ENCODE peak calls at places on chromosomes 2 and 18, in ten cellular contexts. Y is aorta; E is GM06990; M is right atrium auricular region; K is left ventricle myocardium inferior; N is CD4-positive, CD25-positive, alpha-beta regulatory T cell; X is astrocyte of the cerebellum; G is CD8-positive, alpha-beta memory T cell; A is body of pancreas; R is Karpas-422. L is an unnamed sample.
A peak's percentile ranks its signal among the peaks of the same experiment; 100 is the strongest.

GRCh38 chr2:176535480-176536113 is 266.4 kb downstream of the MTX2 start:
- DNase-seq in Y (no peak), N (no peak), G (no peak), M (no peak), X (no peak), K (no peak), E (no peak), R (no peak), A (no peak), L (no peak)

GRCh38 chr2:133576714-133577113 is 8.5 kb upstream of the NCKAP5 start:
- DNase-seq in G (no peak), K (no peak), R (no peak), Y (no peak), A (no peak), E (no peak), X (no peak), N (no peak), M (no peak), L (no peak)

GRCh38 chr18:80189197-80189865 is 58.0 kb downstream of the PARD6G start:
- DNase-seq in M (no peak), E (no peak), X (no peak), K (no peak), R (no peak), Y (no peak), A (no peak), G (no peak), N (no peak), L (no peak)

GRCh38 chr2:118801154-118801553 is 46.3 kb downstream of the EN1 start:
- DNase-seq in R (no peak), A (no peak), X (no peak), G (no peak), M (no peak), E (no peak), N (no peak), K (no peak), Y (no peak), L (no peak)

GRCh38 chr18:13614701-13615288 is 111.6 kb downstream of the FAM210A start:
- DNase-seq in A (no peak), G (peak; percentile 25), X (no peak), E (peak; percentile 68), R (peak; percentile 84), M (peak; percentile 61), K (no peak), N (peak; percentile 83), Y (no peak), L (no peak)

GRCh38 chr2:168317282-168317681 is 69.9 kb upstream of the STK39 start:
- DNase-seq in Y (no peak), N (no peak), G (no peak), M (no peak), K (no peak), X (no peak), R (no peak), E (no peak), A (no peak), L (no peak)

GRCh38 chr18:27778441-27778840 is 398.5 kb downstream of the CDH2 start:
- DNase-seq in G (no peak), N (no peak), E (no peak), A (no peak), M (no peak), K (no peak), R (no peak), Y (no peak), X (peak; percentile 8), L (peak; percentile 46)

GRCh38 chr2:81981616-81982015 is 1677.1 kb upstream of the LRRTM1 start:
- DNase-seq in K (no peak), X (no peak), A (no peak), M (no peak), G (no peak), Y (no peak), E (no peak), N (no peak), R (no peak), L (no peak)

GRCh38 chr2:71486881-71487640 is 33.7 kb downstream of the DYSF start:
- DNase-seq in M (no peak), N (no peak), A (no peak), K (no peak), Y (no peak), E (no peak), R (no peak), G (no peak), X (no peak), L (no peak)

GRCh38 chr18:49476664-49477411 is 10.2 kb downstream of the C18orf32 start:
- DNase-seq in A (no peak), K (no peak), G (no peak), N (no peak), M (no peak), Y (peak; percentile 66), E (no peak), X (peak; percentile 63), R (no peak), L (peak; percentile 72)

GRCh38 chr2:70043252-70043875 is 43.9 kb upstream of the PCBP1 start:
- DNase-seq in E (no peak), A (no peak), R (no peak), Y (peak; percentile 73), M (no peak), K (no peak), G (peak; percentile 39), X (no peak), N (peak; percentile 90), L (no peak)

GRCh38 chr18:5895886-5896740 is 791 bp upstream of the TMEM200C start:
- DNase-seq in R (no peak), A (peak; percentile 20), K (peak; percentile 18), E (peak; percentile 18), G (no peak), Y (peak; percentile 44), M (no peak), X (peak; percentile 16), N (no peak), L (peak; percentile 32)

DNA sequence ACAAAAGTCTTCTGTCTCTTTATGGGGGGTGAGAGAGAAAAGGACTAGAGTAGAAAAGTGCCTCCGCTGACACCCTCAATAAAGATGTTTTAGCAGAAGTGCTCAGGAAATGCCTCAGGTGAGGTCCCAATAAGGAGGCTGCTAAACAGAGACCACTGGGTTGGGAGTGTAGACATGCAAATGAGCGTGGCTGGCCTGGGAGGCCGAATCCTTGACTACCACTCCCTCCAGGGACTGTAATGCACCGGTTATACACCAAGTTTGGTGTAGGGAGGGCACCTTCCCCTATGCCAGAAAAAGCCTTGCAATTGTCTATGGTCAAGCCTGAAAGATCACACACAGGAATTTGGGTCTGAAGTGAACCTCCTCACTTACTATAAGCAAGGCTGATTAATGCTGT is 1.8 kb downstream of the TMX3 start:
- DNase-seq in G (no peak), A (no peak), K (no peak), N (no peak), E (no peak), M (no peak), R (peak; percentile 59), Y (no peak), X (no peak), L (no peak)
- H3K4me3 ChIP-seq in G (no peak overlapping the region), A (no peak overlapping the region), K (peak overlapping the region; percentile 99), N (peak overlapping the region; percentile 97), E (peak overlapping the region; percentile 21), M (no peak overlapping the region), R (peak overlapping the region; percentile 87), Y (no peak overlapping the region), X (no peak overlapping the region), L (peak overlapping the region; percentile 99)

GRCh38 chr2:43136862-43137261 is 89.5 kb downstream of the ZFP36L2 start:
- DNase-seq in G (peak; percentile 92), R (no peak), N (peak; percentile 96), K (no peak), X (no peak), A (no peak), M (no peak), Y (no peak), E (no peak), L (no peak)
- H3K4me3 ChIP-seq in G (peak overlapping the region; percentile 31), R (no peak overlapping the region), N (peak overlapping the region; percentile 57), K (no peak overlapping the region), X (no peak overlapping the region), A (no peak overlapping the region), M (no peak overlapping the region), Y (no peak overlapping the region), E (no peak overlapping the region), L (no peak overlapping the region)

DNA sequence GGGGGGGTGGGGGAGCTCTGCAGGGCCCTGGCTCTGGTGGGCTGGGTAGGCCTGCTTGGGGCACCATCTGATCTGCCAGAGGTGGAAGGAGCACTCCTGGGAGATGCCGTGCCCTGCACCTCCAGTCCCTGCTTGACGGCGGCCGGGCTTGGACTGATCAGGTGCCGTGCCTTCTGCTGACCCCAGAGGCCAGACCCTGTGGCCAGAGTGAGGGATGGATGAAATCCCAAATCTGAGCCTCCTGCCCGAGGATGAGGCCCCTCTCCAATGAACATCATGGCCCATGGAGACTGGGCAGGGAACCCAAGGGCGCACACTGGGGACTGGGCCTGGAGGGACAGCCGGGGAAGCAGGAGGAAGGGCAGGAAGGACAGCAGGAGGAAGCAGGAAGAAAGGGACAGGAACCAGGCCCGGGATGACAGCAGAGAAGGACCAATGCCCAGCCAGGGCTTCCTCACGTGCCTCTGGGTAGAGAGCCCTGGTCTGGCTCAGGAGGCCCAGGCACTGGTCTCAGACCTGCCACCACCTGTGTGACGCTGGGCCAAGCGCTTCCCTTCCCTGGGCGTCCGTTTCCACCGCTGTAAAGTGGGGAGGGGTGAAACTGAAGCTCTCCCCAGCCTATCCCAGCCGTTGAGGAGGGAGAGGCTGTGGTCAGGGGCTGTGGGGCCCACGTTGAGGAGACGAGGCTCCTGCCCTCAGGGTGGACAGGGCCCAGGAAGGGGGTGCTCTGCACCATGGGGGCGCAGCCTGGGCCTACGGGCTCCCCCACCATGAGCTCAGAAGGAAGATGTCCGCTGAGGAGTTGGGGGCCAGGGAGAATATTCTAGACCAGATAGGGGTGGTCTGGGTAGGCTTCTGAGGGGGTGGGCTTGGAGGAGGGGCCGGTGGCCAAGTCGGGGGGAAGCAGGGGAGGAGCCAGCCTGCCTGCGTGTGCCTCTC is 1.0 kb upstream of the GPR35 start:
- DNase-seq in K (peak; percentile 13), N (no peak), R (no peak), A (peak; percentile 12), X (no peak), G (no peak), M (no peak), Y (peak; percentile 42), E (no peak), L (no peak)
- H3K4me3 ChIP-seq in K (no peak overlapping the region), N (no peak overlapping the region), R (no peak overlapping the region), A (no peak overlapping the region), X (no peak overlapping the region), G (no peak overlapping the region), M (no peak overlapping the region), Y (no peak overlapping the region), E (no peak overlapping the region), L (no peak overlapping the region)

DNA sequence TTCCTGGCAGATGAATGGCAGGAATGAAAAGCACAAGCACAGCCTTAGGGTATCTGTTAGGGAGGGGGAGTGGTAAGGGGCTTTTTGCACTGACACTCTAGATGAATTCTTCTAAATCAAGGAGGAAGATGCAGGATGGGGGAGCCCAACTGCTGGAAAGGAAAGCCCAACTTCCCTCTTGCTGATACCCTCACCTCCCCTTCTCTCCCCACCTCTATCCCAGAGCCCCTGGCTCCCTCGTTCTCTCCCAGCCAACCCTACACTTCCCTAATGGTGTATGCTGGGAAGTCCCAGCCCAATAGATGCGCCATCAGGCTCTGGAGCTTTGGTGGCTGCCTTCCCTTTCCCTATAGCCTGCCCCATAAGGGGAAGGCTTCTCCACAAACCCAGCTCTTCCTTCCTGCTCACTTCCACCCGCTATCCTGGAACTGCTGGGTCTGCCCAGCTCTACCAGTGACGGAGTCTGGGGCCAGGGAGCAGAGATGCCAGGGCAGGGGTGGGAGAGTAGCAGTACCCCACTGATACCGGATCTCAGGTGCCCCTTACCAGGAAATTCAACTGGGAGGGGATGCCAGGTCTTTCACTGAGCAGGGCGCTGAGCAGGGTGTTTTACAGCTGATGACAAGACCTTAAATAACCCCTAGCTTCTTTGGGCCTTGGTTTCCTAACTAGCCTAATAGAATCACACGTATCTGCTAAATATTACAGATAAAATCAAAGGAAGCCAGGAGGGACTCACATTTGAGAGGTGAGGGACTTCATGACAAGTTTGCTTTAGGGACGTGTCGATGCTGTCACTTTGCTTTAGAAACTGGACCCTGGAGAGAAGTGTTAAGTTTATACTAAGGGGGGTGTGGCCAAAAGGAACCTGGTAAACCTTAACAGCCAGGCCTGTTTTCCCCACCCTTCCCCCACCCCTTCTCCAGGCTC is 82.6 kb downstream of the DNMT3A start:
- DNase-seq in E (no peak), A (no peak), N (no peak), Y (no peak), G (no peak), R (no peak), K (no peak), M (no peak), X (no peak), L (no peak)
- H3K4me3 ChIP-seq in E (no peak overlapping the region), A (no peak overlapping the region), N (no peak overlapping the region), Y (no peak overlapping the region), G (no peak overlapping the region), R (no peak overlapping the region), K (no peak overlapping the region), M (no peak overlapping the region), X (no peak overlapping the region), L (no peak overlapping the region)

L was measured in adipocyte.